ENCODE peak calls at places on chromosomes 6 and 20, in four cellular contexts. One of them, this sample, is unnamed.

GRCh38 chr20:36497856-36498255 is 43.5 kb upstream of the MYL9 start:
- DNase-seq in GM23248: no peak
- DNase-seq in C1 segment of cervical spinal cord: no peak
- DNase-seq in PC-9: no peak
- DNase-seq in this sample: no peak

GRCh38 chr6:10099648-10100047 is 315.2 kb downstream of the TFAP2A start:
- DNase-seq in GM23248: no peak
- DNase-seq in C1 segment of cervical spinal cord: no peak
- DNase-seq in PC-9: no peak
- DNase-seq in this sample: no peak

GRCh38 chr6:136761227-136761922 is 30.9 kb downstream of the MAP3K5 start:
- DNase-seq in GM23248: peak; percentile 25
- DNase-seq in C1 segment of cervical spinal cord: no peak
- DNase-seq in PC-9: no peak
- DNase-seq in this sample: no peak

GRCh38 chr6:69796081-69796626 is 656 bp downstream of the LMBRD1 start:
- DNase-seq in GM23248: peak; percentile 62
- DNase-seq in C1 segment of cervical spinal cord: no peak
- DNase-seq in PC-9: peak; percentile 56
- DNase-seq in this sample: peak; percentile 63

GRCh38 chr6:83708970-83709747 is at the start of gene SNAP91:
- DNase-seq in GM23248: no peak
- DNase-seq in C1 segment of cervical spinal cord: no peak
- DNase-seq in PC-9: no peak
- DNase-seq in this sample: no peak

GRCh38 chr6:44771647-44772415 is 384.3 kb downstream of the CDC5L start:
- DNase-seq in GM23248: peak; percentile 16
- DNase-seq in C1 segment of cervical spinal cord: no peak
- DNase-seq in PC-9: no peak
- DNase-seq in this sample: no peak

GRCh38 chr20:26134606-26135005 is 438.0 kb upstream of the ZNF337 start:
- DNase-seq in GM23248: no peak
- DNase-seq in C1 segment of cervical spinal cord: no peak
- DNase-seq in PC-9: no peak
- DNase-seq in this sample: no peak

GRCh38 chr6:41723178-41723935 is 12.1 kb downstream of the TFEB start:
- DNase-seq in GM23248: peak; percentile 96
- DNase-seq in C1 segment of cervical spinal cord: peak; percentile 55
- DNase-seq in PC-9: peak; percentile 73
- DNase-seq in this sample: no peak

GRCh38 chr6:31173406-31173805 is 2.9 kb upstream of the POU5F1 start:
- DNase-seq in GM23248: no peak
- DNase-seq in C1 segment of cervical spinal cord: no peak
- DNase-seq in PC-9: no peak
- DNase-seq in this sample: no peak

GRCh38 chr6:142279350-142280180 is 22.2 kb upstream of the ADGRG6 start:
- DNase-seq in GM23248: peak; percentile 23
- DNase-seq in C1 segment of cervical spinal cord: no peak
- DNase-seq in PC-9: no peak
- DNase-seq in this sample: no peak

GRCh38 chr6:62612526-62612925 is 326.5 kb upstream of the KHDRBS2 start:
- DNase-seq in GM23248: no peak
- DNase-seq in C1 segment of cervical spinal cord: no peak
- DNase-seq in PC-9: no peak
- DNase-seq in this sample: no peak

GRCh38 chr20:11047559-11047958 is 373.8 kb upstream of the JAG1 start:
- DNase-seq in GM23248: no peak
- DNase-seq in C1 segment of cervical spinal cord: no peak
- DNase-seq in PC-9: peak; percentile 15
- DNase-seq in this sample: no peak

GRCh38 chr6:47044418-47044817 is 2.3 kb upstream of the ADGRF1 start:
- DNase-seq in GM23248: no peak
- DNase-seq in C1 segment of cervical spinal cord: no peak
- DNase-seq in PC-9: peak; percentile 52
- DNase-seq in this sample: peak; percentile 65

GRCh38 chr6:53910834-53911233 is 116.0 kb downstream of the LRRC1 start:
- DNase-seq in GM23248: no peak
- DNase-seq in C1 segment of cervical spinal cord: peak; percentile 41
- DNase-seq in PC-9: no peak
- DNase-seq in this sample: no peak

GRCh38 chr6:131167773-131168172 is 32.5 kb downstream of the AKAP7 start:
- DNase-seq in GM23248: no peak
- DNase-seq in C1 segment of cervical spinal cord: no peak
- DNase-seq in PC-9: no peak
- DNase-seq in this sample: no peak

GRCh38 chr20:34385464-34385863 is 22.4 kb downstream of the ITCH start:
- DNase-seq in GM23248: no peak
- DNase-seq in C1 segment of cervical spinal cord: no peak
- DNase-seq in PC-9: no peak
- DNase-seq in this sample: no peak

GRCh38 chr6:34248198-34248726 is 544 bp downstream of the SMIM29 start:
- DNase-seq in GM23248: peak; percentile 72
- DNase-seq in C1 segment of cervical spinal cord: peak; percentile 51
- DNase-seq in PC-9: no peak
- DNase-seq in this sample: no peak

GRCh38 chr6:80605165-80605989 is 498.9 kb downstream of the BCKDHB start:
- DNase-seq in GM23248: peak; percentile 55
- DNase-seq in C1 segment of cervical spinal cord: no peak
- DNase-seq in PC-9: no peak
- DNase-seq in this sample: peak; percentile 42

GRCh38 chr20:37231970-37232620 is 29.5 kb downstream of the GHRH start:
- DNase-seq in GM23248: no peak
- DNase-seq in C1 segment of cervical spinal cord: peak; percentile 29
- DNase-seq in PC-9: no peak
- DNase-seq in this sample: no peak

GRCh38 chr6:154590770-154591169 is 80.3 kb upstream of the CNKSR3 start:
- DNase-seq in GM23248: no peak
- DNase-seq in C1 segment of cervical spinal cord: no peak
- DNase-seq in PC-9: no peak
- DNase-seq in this sample: no peak

GRCh38 chr6:109351231-109352132 is 30.8 kb downstream of the CD164 start:
- DNase-seq in GM23248: peak; percentile 52
- DNase-seq in C1 segment of cervical spinal cord: no peak
- DNase-seq in PC-9: no peak
- DNase-seq in this sample: no peak

GRCh38 chr20:1669304-1669703 is 11.7 kb upstream of the SIRPG start:
- DNase-seq in GM23248: peak; percentile 75
- DNase-seq in C1 segment of cervical spinal cord: no peak
- DNase-seq in PC-9: no peak
- DNase-seq in this sample: no peak

GRCh38 chr6:145669627-145670034 is 65.7 kb downstream of the EPM2A start:
- DNase-seq in GM23248: peak; percentile 64
- DNase-seq in C1 segment of cervical spinal cord: no peak
- DNase-seq in PC-9: no peak
- DNase-seq in this sample: no peak

GRCh38 chr20:38870733-38871559 is 55.3 kb upstream of the FAM83D start:
- DNase-seq in GM23248: peak; percentile 53
- DNase-seq in C1 segment of cervical spinal cord: no peak
- DNase-seq in PC-9: peak; percentile 69
- DNase-seq in this sample: peak; percentile 52

GRCh38 chr20:58542411-58543095 is 27.4 kb upstream of the APCDD1L start:
- DNase-seq in GM23248: peak; percentile 41
- DNase-seq in C1 segment of cervical spinal cord: no peak
- DNase-seq in PC-9: peak; percentile 48
- DNase-seq in this sample: peak; percentile 7

GRCh38 chr6:3731700-3732099 is 19.8 kb downstream of the PXDC1 start:
- DNase-seq in GM23248: no peak
- DNase-seq in C1 segment of cervical spinal cord: no peak
- DNase-seq in PC-9: no peak
- DNase-seq in this sample: no peak

GRCh38 chr6:170522565-170523183 is 30.4 kb downstream of the PSMB1 start:
- DNase-seq in GM23248: peak; percentile 34
- DNase-seq in C1 segment of cervical spinal cord: no peak
- DNase-seq in PC-9: no peak
- DNase-seq in this sample: peak; percentile 12

GRCh38 chr6:5234869-5235268 is 25.9 kb downstream of the LYRM4 start:
- DNase-seq in GM23248: no peak
- DNase-seq in C1 segment of cervical spinal cord: no peak
- DNase-seq in PC-9: no peak
- DNase-seq in this sample: no peak

GRCh38 chr6:89723046-89723445 is 84.5 kb upstream of the LYRM2 start:
- DNase-seq in GM23248: no peak
- DNase-seq in C1 segment of cervical spinal cord: no peak
- DNase-seq in PC-9: no peak
- DNase-seq in this sample: no peak

GRCh38 chr20:726160-726559 is 42.1 kb downstream of the SLC52A3 start:
- DNase-seq in GM23248: no peak
- DNase-seq in C1 segment of cervical spinal cord: no peak
- DNase-seq in PC-9: no peak
- DNase-seq in this sample: no peak

GRCh38 chr20:36311854-36312723 is 6.0 kb downstream of the DLGAP4 start:
- DNase-seq in GM23248: no peak
- DNase-seq in C1 segment of cervical spinal cord: no peak
- DNase-seq in PC-9: no peak
- DNase-seq in this sample: no peak

GRCh38 chr6:1840491-1841121 is 230.9 kb downstream of the FOXC1 start:
- DNase-seq in GM23248: no peak
- DNase-seq in C1 segment of cervical spinal cord: no peak
- DNase-seq in PC-9: no peak
- DNase-seq in this sample: no peak

GRCh38 chr6:31815025-31815838 is at the start of the genes HSPA1A and HSPA1L:
- DNase-seq in GM23248: peak; percentile 96
- DNase-seq in C1 segment of cervical spinal cord: peak; percentile 97
- DNase-seq in PC-9: peak; percentile 97
- DNase-seq in this sample: no peak

GRCh38 chr20:50034567-50035170 is 51.9 kb downstream of the SNAI1 start:
- DNase-seq in GM23248: peak; percentile 90
- DNase-seq in C1 segment of cervical spinal cord: no peak
- DNase-seq in PC-9: peak; percentile 65
- DNase-seq in this sample: no peak

GRCh38 chr6:23145801-23146200 is 576.4 kb downstream of the HDGFL1 start:
- DNase-seq in GM23248: peak; percentile 50
- DNase-seq in C1 segment of cervical spinal cord: no peak
- DNase-seq in PC-9: no peak
- DNase-seq in this sample: no peak

GRCh38 chr6:158772851-158773371 is 46.3 kb downstream of the EZR start:
- DNase-seq in GM23248: peak; percentile 81
- DNase-seq in C1 segment of cervical spinal cord: no peak
- DNase-seq in PC-9: peak; percentile 67
- DNase-seq in this sample: no peak

GRCh38 chr6:112933947-112934346 is 586.8 kb downstream of the RFPL4B start:
- DNase-seq in GM23248: peak; percentile 15
- DNase-seq in C1 segment of cervical spinal cord: no peak
- DNase-seq in PC-9: no peak
- DNase-seq in this sample: no peak

GRCh38 chr6:106056060-106056737 is 29.9 kb upstream of the PRDM1 start:
- DNase-seq in GM23248: no peak
- DNase-seq in C1 segment of cervical spinal cord: no peak
- DNase-seq in PC-9: no peak
- DNase-seq in this sample: no peak

GRCh38 chr20:61296629-61297019 is 44.6 kb downstream of the CDH4 start:
- DNase-seq in GM23248: no peak
- DNase-seq in C1 segment of cervical spinal cord: no peak
- DNase-seq in PC-9: no peak
- DNase-seq in this sample: no peak

GRCh38 chr6:140061422-140062041 is 687.1 kb upstream of the CITED2 start:
- DNase-seq in GM23248: no peak
- DNase-seq in C1 segment of cervical spinal cord: no peak
- DNase-seq in PC-9: no peak
- DNase-seq in this sample: no peak